ENCODE peak calls at places on chromosomes 4 and X, in six cellular contexts. J, Q, N, K, A and S are unnamed samples.
A peak's percentile ranks its signal among the peaks of the same experiment; 100 is the strongest.

GRCh38 chr4:70703695-70704332 is 15.5 kb downstream of the UTP3 start:
- DNase-seq in J (peak; percentile 83), Q (no peak), N (peak; percentile 51), K (peak; percentile 20), A (no peak), S (peak; percentile 21)

GRCh38 chr4:112031712-112032328 is 113.4 kb upstream of the FAM241A start:
- DNase-seq in J (peak; percentile 50), Q (peak; percentile 56), N (peak; percentile 72), K (peak; percentile 73), A (no peak), S (peak; percentile 54)

GRCh38 chr4:124188601-124189000 is 523.9 kb downstream of the ANKRD50 start:
- DNase-seq in J (no peak), Q (no peak), N (no peak), K (no peak), A (no peak), S (no peak)

GRCh38 chr4:27176400-27176799 is 315.8 kb downstream of the STIM2 start:
- DNase-seq in J (peak; percentile 41), Q (peak; percentile 84), N (peak; percentile 15), K (peak; percentile 9), A (peak; percentile 50), S (peak; percentile 30)

GRCh38 chr4:53730431-53730830 is 139.1 kb upstream of the LNX1 start:
- DNase-seq in J (no peak), Q (no peak), N (no peak), K (no peak), A (no peak), S (no peak)

GRCh38 chrX:126658447-126658846 is 105.8 kb upstream of the DCAF12L1 start:
- DNase-seq in J (no peak), Q (no peak), N (no peak), K (no peak), A (no peak), S (no peak)

GRCh38 chr4:113069212-113069892 is 19.9 kb downstream of the ANK2 start:
- DNase-seq in J (no peak), Q (no peak), N (peak; percentile 69), K (peak; percentile 9), A (no peak), S (no peak)

GRCh38 chr4:107825072-107825789 is 499 bp downstream of the SGMS2 start:
- DNase-seq in J (peak; percentile 39), Q (peak; percentile 58), N (peak; percentile 64), K (peak; percentile 67), A (peak; percentile 63), S (peak; percentile 41)

GRCh38 chr4:52250124-52250523 is 199.0 kb downstream of the SPATA18 start:
- DNase-seq in J (no peak), Q (no peak), N (no peak), K (no peak), A (no peak), S (no peak)

GRCh38 chr4:152942346-152942745 is 6.2 kb downstream of the FHDC1 start:
- DNase-seq in J (no peak), Q (no peak), N (no peak), K (no peak), A (no peak), S (no peak)

GRCh38 chr4:95470622-95471021 is 78.2 kb downstream of the UNC5C start:
- DNase-seq in J (no peak), Q (no peak), N (no peak), K (no peak), A (no peak), S (no peak)

GRCh38 chr4:26830701-26831100 is 29.9 kb upstream of the STIM2 start:
- DNase-seq in J (no peak), Q (no peak), N (no peak), K (no peak), A (no peak), S (no peak)

GRCh38 chrX:11080721-11081120 is 30.4 kb upstream of the HCCS start:
- DNase-seq in J (no peak), Q (no peak), N (no peak), K (peak; percentile 86), A (no peak), S (no peak)

GRCh38 chr4:126794363-126794762 is 838.4 kb upstream of the INTU start:
- DNase-seq in J (peak; percentile 68), Q (no peak), N (peak; percentile 54), K (no peak), A (no peak), S (no peak)

GRCh38 chrX:148271263-148271662 is 229.2 kb upstream of the AFF2 start:
- DNase-seq in J (no peak), Q (peak; percentile 3), N (no peak), K (no peak), A (no peak), S (no peak)

GRCh38 chr4:88893961-88894360 is 163.0 kb downstream of the FAM13A start:
- DNase-seq in J (peak; percentile 37), Q (no peak), N (no peak), K (peak; percentile 6), A (no peak), S (no peak)

GRCh38 chr4:135007400-135007799 is 805.8 kb upstream of the PABPC4L start:
- DNase-seq in J (no peak), Q (no peak), N (no peak), K (no peak), A (no peak), S (no peak)

GRCh38 chrX:38192007-38192625 is 28.6 kb downstream of the SRPX start:
- DNase-seq in J (peak; percentile 25), Q (peak; percentile 16), N (no peak), K (peak; percentile 31), A (peak; percentile 45), S (no peak)

GRCh38 chr4:7168106-7168505 is 24.2 kb upstream of the SORCS2 start:
- DNase-seq in J (no peak), Q (no peak), N (no peak), K (no peak), A (no peak), S (no peak)

GRCh38 chrX:30181353-30181752 is 34.0 kb upstream of the MAGEB2 start:
- DNase-seq in J (no peak), Q (no peak), N (no peak), K (no peak), A (no peak), S (no peak)

GRCh38 chrX:103378990-103379389 is 2.7 kb downstream of the BEX3 start:
- DNase-seq in J (peak; percentile 26), Q (no peak), N (no peak), K (no peak), A (no peak), S (no peak)

GRCh38 chrX:69139516-69139915 is 25.7 kb downstream of the PJA1 start:
- DNase-seq in J (peak; percentile 50), Q (no peak), N (no peak), K (no peak), A (no peak), S (no peak)
- H3K4me3 ChIP-seq in J (no peak overlapping the region), Q (no peak overlapping the region), N (no peak overlapping the region), K (no peak overlapping the region), A (no peak overlapping the region), S (no peak overlapping the region)

DNA sequence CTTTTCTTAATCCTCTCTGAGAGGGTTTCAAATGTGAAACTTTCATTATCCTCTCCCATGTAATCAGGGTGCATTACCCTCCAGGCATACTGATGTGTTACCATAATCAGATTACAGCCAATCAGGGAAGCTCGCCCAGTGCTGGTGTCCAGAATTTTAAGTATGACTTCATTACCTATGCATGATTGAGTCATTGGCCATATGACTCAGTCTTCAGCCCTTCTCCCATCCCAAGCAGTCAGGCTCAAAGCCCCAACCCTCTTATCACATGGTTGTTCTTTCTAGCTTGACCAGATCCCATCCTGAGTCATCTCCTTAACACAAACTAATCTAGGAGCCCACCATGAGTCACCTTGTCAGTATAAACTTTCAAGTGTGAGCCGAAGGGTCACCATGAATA is 1668.1 kb upstream of the AGA start:
- DNase-seq in J (peak; percentile 98), Q (peak; percentile 76), N (peak; percentile 91), K (peak; percentile 58), A (no peak), S (no peak)
- H3K18ac ChIP-seq in J (no peak overlapping the region), Q (no peak overlapping the region), N (no peak overlapping the region), K (no peak overlapping the region), A (no peak overlapping the region), S (no peak overlapping the region)

GRCh38 chr4:68368566-68369473 is 18.9 kb upstream of the YTHDC1 start:
- DNase-seq in J (peak; percentile 69), Q (no peak), N (peak; percentile 76), K (peak; percentile 97), A (no peak), S (no peak)
- H3K9ac ChIP-seq in J (no peak overlapping the region), Q (no peak overlapping the region), N (peak overlapping the region; percentile 40), K (no peak overlapping the region), A (no peak overlapping the region), S (no peak overlapping the region)

GRCh38 chr4:74878323-74878722 is 54.6 kb upstream of the PARM1 start:
- DNase-seq in J (no peak), Q (no peak), N (no peak), K (no peak), A (no peak), S (no peak)

GRCh38 chr4:74886490-74886889 is 46.4 kb upstream of the PARM1 start:
- DNase-seq in J (peak; percentile 59), Q (peak; percentile 8), N (peak; percentile 77), K (peak; percentile 99), A (no peak), S (no peak)

DNA sequence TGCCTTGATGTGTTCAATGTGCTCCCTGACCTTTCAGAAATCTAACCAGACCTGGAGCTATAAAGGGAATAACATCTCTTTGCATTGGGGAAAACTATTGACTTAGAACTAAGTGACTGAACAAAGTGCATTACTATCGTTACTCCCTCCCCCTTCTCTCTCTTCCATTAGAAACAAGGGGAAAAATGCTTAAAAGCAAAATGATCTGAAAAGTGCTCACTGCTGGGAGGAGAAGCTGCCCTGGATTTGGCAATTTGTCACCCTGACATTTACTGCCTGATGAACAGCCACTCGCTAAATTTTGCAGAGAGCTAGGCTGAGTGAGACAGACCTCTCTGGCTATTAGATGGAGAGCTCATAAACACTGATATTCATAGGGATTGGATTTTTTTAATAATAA is 48.6 kb upstream of the PARM1 start:
- DNase-seq in J (no peak), Q (no peak), N (peak; percentile 2), K (no peak), A (no peak), S (no peak)
- H3K4me3 ChIP-seq in J (no peak overlapping the region), Q (no peak overlapping the region), N (no peak overlapping the region), K (no peak overlapping the region), A (no peak overlapping the region), S (no peak overlapping the region)

GRCh38 chrX:54182864-54183613 is at the start of gene FAM120C:
- DNase-seq in J (peak; percentile 64), Q (peak; percentile 86), N (peak; percentile 79), K (peak; percentile 55), A (peak; percentile 60), S (peak; percentile 64)
- H3K18ac ChIP-seq in J (peak within 1 kb of the TSS; percentile 94), Q (peak within 1 kb of the TSS; percentile 45), N (peak within 1 kb of the TSS; percentile 91), K (peak within 1 kb of the TSS; percentile 100), A (peak within 1 kb of the TSS; percentile 83), S (peak within 1 kb of the TSS; percentile 92)

GRCh38 chr4:1300466-1301455 is 11.1 kb downstream of the MAEA start:
- DNase-seq in J (peak; percentile 76), Q (peak; percentile 48), N (peak; percentile 86), K (peak; percentile 99), A (no peak), S (no peak)
- H3K9ac ChIP-seq in J (no peak overlapping the region), Q (no peak overlapping the region), N (no peak overlapping the region), K (no peak overlapping the region), A (no peak overlapping the region), S (no peak overlapping the region)